ENCODE peak calls at places on chromosomes 4 and X, in ten cellular contexts. I, M, U, B, Y, L, Q, K, E and C are unnamed samples.

GRCh38 chr4:128060130-128060619 is 937 bp upstream of the LARP1B start:
- DNase-seq in I (peak; percentile 36), M (no peak), U (no peak), B (no peak), Y (no peak), L (no peak), Q (peak; percentile 6), K (no peak), E (no peak), C (no peak)

GRCh38 chrX:24145340-24146186 is 4.0 kb upstream of the ZFX start:
- DNase-seq in I (peak; percentile 49), M (no peak), U (no peak), B (no peak), Y (no peak), L (no peak), Q (peak; percentile 54), K (no peak), E (peak; percentile 84), C (no peak)

GRCh38 chrX:70664726-70665125 is 220.1 kb downstream of the DLG3 start:
- DNase-seq in I (peak; percentile 44), M (no peak), U (no peak), B (no peak), Y (peak; percentile 37), L (no peak), Q (peak; percentile 30), K (peak; percentile 51), E (peak; percentile 49), C (no peak)

GRCh38 chr4:53706422-53707032 is 115.2 kb upstream of the LNX1 start:
- DNase-seq in I (peak; percentile 83), M (no peak), U (no peak), B (no peak), Y (peak; percentile 30), L (no peak), Q (peak; percentile 71), K (peak; percentile 87), E (peak; percentile 87), C (no peak)

GRCh38 chr4:66169341-66169740 is 499.1 kb upstream of the EPHA5 start:
- DNase-seq in I (peak; percentile 20), M (no peak), U (no peak), B (no peak), Y (no peak), L (no peak), Q (no peak), K (peak; percentile 74), E (peak; percentile 74), C (no peak)

GRCh38 chrX:22575161-22575845 is 302.6 kb downstream of the CBLL2 start:
- DNase-seq in I (peak; percentile 49), M (no peak), U (no peak), B (no peak), Y (no peak), L (no peak), Q (peak; percentile 26), K (no peak), E (peak; percentile 48), C (no peak)

GRCh38 chr4:87037921-87038320 is 103.1 kb downstream of the AFF1 start:
- DNase-seq in I (no peak), M (no peak), U (no peak), B (no peak), Y (no peak), L (no peak), Q (no peak), K (no peak), E (no peak), C (no peak)

GRCh38 chrX:107979534-107979933 is 2.6 kb downstream of the TEX13B start:
- DNase-seq in I (no peak), M (no peak), U (no peak), B (no peak), Y (no peak), L (no peak), Q (no peak), K (no peak), E (no peak), C (no peak)

GRCh38 chr4:168357941-168358340 is 39.4 kb upstream of the DDX60 start:
- DNase-seq in I (no peak), M (no peak), U (no peak), B (no peak), Y (no peak), L (no peak), Q (no peak), K (no peak), E (no peak), C (no peak)

GRCh38 chr4:168362025-168362401 is 43.5 kb upstream of the DDX60 start:
- DNase-seq in I (no peak), M (no peak), U (no peak), B (no peak), Y (no peak), L (no peak), Q (no peak), K (no peak), E (no peak), C (no peak)

GRCh38 chr4:168360271-168360670 is 41.7 kb upstream of the DDX60 start:
- DNase-seq in I (no peak), M (no peak), U (no peak), B (no peak), Y (no peak), L (no peak), Q (peak; percentile 3), K (no peak), E (no peak), C (no peak)

GRCh38 chr4:168367065-168367464 is 48.5 kb upstream of the DDX60 start:
- DNase-seq in I (no peak), M (no peak), U (no peak), B (no peak), Y (no peak), L (no peak), Q (no peak), K (no peak), E (no peak), C (no peak)

DNA sequence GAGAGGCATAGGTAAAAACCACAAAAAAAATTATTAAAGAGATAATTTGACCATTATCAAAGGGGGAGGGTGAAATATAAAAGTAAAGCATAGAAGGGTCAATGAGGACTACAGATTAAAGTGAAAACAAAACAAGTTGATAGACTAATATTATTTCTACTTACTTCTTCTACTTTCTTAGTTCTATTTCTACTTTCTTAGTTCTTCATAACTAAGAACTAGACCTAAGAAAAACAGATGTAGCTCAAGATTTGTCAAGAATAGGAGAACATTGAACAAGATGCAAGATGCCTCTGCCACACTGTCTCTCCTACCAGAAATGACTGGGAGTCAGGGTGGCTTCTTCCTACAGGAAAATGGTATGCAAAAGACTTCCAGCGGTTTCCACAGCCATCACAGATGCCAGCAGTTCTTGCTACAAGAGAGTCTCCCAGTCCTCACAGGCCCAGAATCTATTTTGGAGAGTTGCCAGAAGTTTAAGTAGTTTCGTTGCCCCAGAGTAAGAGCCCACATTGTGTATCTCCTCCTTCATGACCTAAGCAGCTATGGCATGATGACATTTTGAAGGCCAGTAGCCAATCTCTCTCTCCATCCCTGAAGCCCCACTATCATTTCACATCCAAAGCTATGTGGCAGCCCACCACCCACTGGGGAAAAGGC is 42.9 kb upstream of the DDX60 start:
- DNase-seq in I (no peak), M (no peak), U (no peak), B (no peak), Y (no peak), L (no peak), Q (no peak), K (no peak), E (no peak), C (no peak)
- TF ChIP-seq CTCF in I (no peak), M (no peak), U (no peak), B (no peak), Y (no peak), L (no peak), Q (no peak), K (no peak), E (no peak), C (no peak)

GRCh38 chr4:109131559-109131958 is 170.9 kb downstream of the COL25A1 start:
- DNase-seq in I (no peak), M (no peak), U (no peak), B (no peak), Y (no peak), L (no peak), Q (no peak), K (no peak), E (no peak), C (no peak)

GRCh38 chr4:109134921-109135320 is 167.5 kb downstream of the COL25A1 start:
- DNase-seq in I (no peak), M (no peak), U (no peak), B (no peak), Y (no peak), L (no peak), Q (no peak), K (no peak), E (no peak), C (no peak)

GRCh38 chr4:109128589-109128988 is 173.9 kb downstream of the COL25A1 start:
- DNase-seq in I (no peak), M (no peak), U (no peak), B (no peak), Y (no peak), L (no peak), Q (no peak), K (no peak), E (no peak), C (no peak)

GRCh38 chr4:109134268-109134667 is 168.2 kb downstream of the COL25A1 start:
- DNase-seq in I (no peak), M (no peak), U (no peak), B (no peak), Y (no peak), L (no peak), Q (no peak), K (no peak), E (no peak), C (no peak)
- TF ChIP-seq CTCF in I (no peak), M (no peak), U (no peak), B (no peak), Y (no peak), L (no peak), Q (no peak), K (no peak), E (no peak), C (no peak)

GRCh38 chrX:38627683-38628082 is 66.3 kb downstream of the TSPAN7 start:
- DNase-seq in I (peak; percentile 36), M (no peak), U (no peak), B (no peak), Y (peak; percentile 14), L (peak; percentile 19), Q (peak; percentile 8), K (peak; percentile 76), E (peak; percentile 57), C (no peak)
- TF ChIP-seq CTCF in I (peak; percentile 63), M (peak; percentile 45), U (no peak), B (peak; percentile 37), Y (peak; percentile 59), L (peak; percentile 44), Q (peak; percentile 38), K (peak; percentile 72), E (peak; percentile 75), C (no peak)

DNA sequence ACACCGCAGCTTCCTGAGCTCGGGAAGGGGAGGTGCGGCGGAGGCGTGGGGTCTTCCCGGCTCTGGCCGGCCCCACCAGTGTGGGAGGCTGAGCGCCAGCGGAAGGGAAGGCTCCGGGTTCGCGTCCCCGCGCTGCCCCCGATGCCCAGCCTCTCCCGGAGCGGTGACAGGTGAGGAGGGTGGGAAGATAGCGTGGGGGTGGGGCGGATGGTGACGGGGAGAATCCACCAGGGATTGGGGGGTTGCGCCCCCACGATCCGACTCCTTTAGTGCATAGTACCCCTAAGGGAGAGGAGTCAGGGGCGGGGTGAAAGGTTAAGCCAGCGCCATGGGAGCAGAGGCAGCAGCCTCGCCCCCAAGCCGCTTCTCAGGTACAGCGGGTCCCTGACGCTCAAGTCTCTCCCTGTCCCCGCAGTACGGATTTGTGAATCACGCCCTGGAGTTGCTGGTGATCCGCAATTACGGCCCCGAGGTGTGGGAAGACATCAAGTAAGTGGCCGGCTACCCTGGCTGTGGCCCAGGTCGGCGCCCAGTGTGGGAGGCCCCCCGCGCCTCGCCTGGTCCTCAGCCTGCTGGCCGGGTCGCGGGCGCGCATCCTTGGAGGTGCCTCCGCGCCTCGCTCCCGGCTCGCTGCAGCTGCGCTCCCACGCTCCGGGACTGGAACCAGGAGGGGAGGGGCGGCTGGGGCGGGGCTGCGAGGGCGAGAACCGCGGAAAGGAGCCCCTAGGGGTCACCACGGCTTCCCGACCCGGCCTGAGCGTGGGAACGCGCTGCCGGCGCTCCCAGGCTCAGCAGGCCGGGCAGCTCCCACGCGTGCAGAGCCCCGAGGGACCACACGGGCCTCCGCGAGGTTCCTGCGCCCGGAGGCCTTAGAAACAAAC is 791 bp downstream of the GUCY1B1 start:
- DNase-seq in I (peak; percentile 39), M (peak; percentile 79), U (peak; percentile 76), B (peak; percentile 65), Y (peak; percentile 55), L (peak; percentile 50), Q (peak; percentile 16), K (peak; percentile 58), E (peak; percentile 9), C (peak; percentile 44)
- TF ChIP-seq CTCF in I (no peak), M (peak; percentile 14), U (no peak), B (no peak), Y (peak; percentile 13), L (no peak), Q (no peak), K (peak; percentile 6), E (no peak), C (peak; percentile 17)